ENCODE peak calls at places on chromosome 16, in seven cellular contexts. Z is H9, L is H1, N is neuronal stem cell, W is mesendoderm, H is IMR-90, A is trophoblast cell. D is an unnamed sample.

GRCh38 chr16:17972460-17972943 is 364.0 kb downstream of the NPIPA8 start:
- DNase-seq in W (no peak), N (no peak), H (no peak), A (no peak), L (no peak), Z (no peak), D (no peak)

GRCh38 chr16:67086829-67087228 is 22.9 kb upstream of the PHAF1 start:
- DNase-seq in Z (no peak), L (no peak), W (no peak), N (no peak), A (no peak), H (peak), D (peak)

GRCh38 chr16:85137323-85138072 is 25.2 kb upstream of the CIBAR2 start:
- DNase-seq in Z (no peak), H (peak), L (no peak), A (peak), W (no peak), N (no peak), D (peak)

GRCh38 chr16:68429081-68429740 is 19.1 kb downstream of the SMPD3 start:
- DNase-seq in A (no peak), H (no peak), W (no peak), Z (no peak), N (no peak), L (no peak), D (no peak)

GRCh38 chr16:84672276-84673202 is 24.2 kb downstream of the KLHL36 start:
- DNase-seq in W (peak), Z (peak), H (peak), L (peak), N (peak), A (peak), D (peak)

GRCh38 chr16:69937465-69937951 is 13.6 kb upstream of the CLEC18A start:
- DNase-seq in W (peak), N (no peak), Z (no peak), H (no peak), A (peak), L (no peak), D (peak)

GRCh38 chr16:49458221-49458620 is 84.6 kb downstream of the C16orf78 start:
- DNase-seq in Z (peak), W (no peak), L (no peak), N (no peak), H (no peak), A (no peak), D (no peak)

GRCh38 chr16:760498-761343 is at the start of gene MSLN:
- DNase-seq in A (no peak), Z (no peak), N (no peak), W (no peak), L (no peak), H (no peak), D (no peak)

GRCh38 chr16:59849716-59850115 is 1115.6 kb upstream of the GOT2 start:
- DNase-seq in W (peak), A (no peak), N (no peak), L (peak), H (no peak), Z (peak), D (no peak)

GRCh38 chr16:3458852-3459361 is 15.4 kb downstream of the NAA60 start:
- DNase-seq in Z (no peak), A (peak), L (no peak), W (no peak), H (peak), N (no peak), D (peak)

GRCh38 chr16:1429631-1430030 is 1.2 kb upstream of the PERCC1 start:
- DNase-seq in H (no peak), L (no peak), N (no peak), A (no peak), W (no peak), Z (no peak), D (no peak)

GRCh38 chr16:70767377-70768204 is 33.4 kb downstream of the VAC14 start:
- DNase-seq in Z (no peak), N (no peak), H (no peak), L (no peak), W (no peak), A (peak), D (peak)

GRCh38 chr16:73095885-73096341 is 48.0 kb upstream of the ZFHX3 start:
- DNase-seq in H (no peak), Z (no peak), N (no peak), L (no peak), W (peak), A (no peak), D (no peak)

GRCh38 chr16:2236362-2237075 is at the start of gene DNASE1L2:
- DNase-seq in Z (peak), L (no peak), A (no peak), N (peak), W (peak), H (no peak), D (peak)

GRCh38 chr16:66058181-66058580 is 308.3 kb upstream of the CDH5 start:
- DNase-seq in H (peak), A (no peak), L (no peak), W (no peak), Z (no peak), N (no peak), D (no peak)

GRCh38 chr16:86421995-86422394 is 88.3 kb upstream of the FOXF1 start:
- DNase-seq in W (no peak), N (no peak), L (no peak), A (no peak), H (no peak), Z (no peak), D (no peak)

GRCh38 chr16:7866144-7866543 is 533.5 kb downstream of the RBFOX1 start:
- DNase-seq in H (no peak), A (no peak), Z (no peak), N (no peak), W (peak), L (no peak), D (no peak)

GRCh38 chr16:56608876-56609462 is 585 bp downstream of the MT2A start:
- DNase-seq in Z (no peak), H (no peak), A (no peak), N (no peak), L (no peak), W (peak), D (peak)

GRCh38 chr16:1096164-1097082 is at the start of gene C1QTNF8:
- DNase-seq in W (no peak), N (no peak), L (no peak), H (no peak), Z (no peak), A (no peak), D (no peak)

GRCh38 chr16:57042157-57043111 is 49.9 kb upstream of the CPNE2 start:
- DNase-seq in A (no peak), L (no peak), Z (no peak), H (peak), N (no peak), W (no peak), D (no peak)

GRCh38 chr16:86605950-86606349 is 27.6 kb downstream of the FOXL1 start:
- DNase-seq in Z (no peak), W (no peak), L (no peak), A (no peak), H (no peak), N (no peak), D (no peak)

GRCh38 chr16:27228621-27229501 is 25.5 kb downstream of the KDM8 start:
- DNase-seq in W (no peak), Z (no peak), A (no peak), H (no peak), L (no peak), N (no peak), D (no peak)

GRCh38 chr16:86714166-86714565 is 135.8 kb downstream of the FOXL1 start:
- DNase-seq in N (no peak), A (no peak), H (peak), Z (no peak), L (no peak), W (peak), D (peak)

GRCh38 chr16:9351440-9351839 is 260.0 kb downstream of the HAPSTR1 start:
- DNase-seq in L (no peak), Z (no peak), W (no peak), H (no peak), N (no peak), A (no peak), D (no peak)

GRCh38 chr16:54233626-54234025 is 53.0 kb downstream of the IRX3 start:
- DNase-seq in H (no peak), A (no peak), L (no peak), Z (no peak), W (no peak), N (no peak), D (no peak)

GRCh38 chr16:84271866-84272265 is 22.8 kb upstream of the WFDC1 start:
- DNase-seq in L (no peak), N (no peak), Z (no peak), H (no peak), A (no peak), W (no peak), D (no peak)

GRCh38 chr16:57892041-57892440 is 78.9 kb downstream of the CNGB1 start:
- DNase-seq in W (no peak), N (no peak), A (no peak), L (no peak), H (peak), Z (no peak), D (peak)

DNA sequence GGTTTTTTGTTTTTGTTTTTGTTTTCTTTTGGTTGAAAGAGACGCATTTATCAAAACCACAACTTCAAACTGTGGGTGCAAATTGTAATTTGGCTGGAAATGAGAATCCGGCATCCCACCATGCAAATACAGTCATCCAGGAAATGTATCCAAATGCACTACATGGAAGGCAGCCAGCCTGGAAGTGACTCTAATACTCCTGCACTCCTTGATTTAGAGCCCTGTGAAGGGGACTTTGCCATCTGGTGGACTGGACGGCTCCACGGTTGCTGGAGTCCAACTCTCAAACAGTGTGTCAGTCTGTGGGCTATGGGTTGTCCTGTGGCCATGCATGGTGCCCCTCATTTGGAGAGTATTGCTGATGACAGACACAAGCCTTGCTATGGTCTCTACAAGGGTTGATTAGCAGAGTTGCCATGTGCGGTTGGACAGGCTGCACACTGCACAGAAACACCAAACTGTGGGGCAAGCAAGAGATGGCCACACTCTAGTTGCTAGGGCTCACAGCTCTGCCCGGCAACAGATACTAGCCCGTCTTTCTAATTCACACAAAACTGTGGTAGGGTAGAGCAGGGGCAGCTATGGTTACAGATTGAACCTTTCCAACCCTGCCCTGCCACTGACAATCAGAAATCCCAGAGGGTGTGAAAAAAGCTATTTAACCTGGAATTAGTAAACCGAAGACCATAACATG is 62.4 kb downstream of the VAT1L start:
- DNase-seq in Z (no peak), H (peak), A (no peak), L (no peak), N (no peak), W (no peak), D (no peak)
- H3K23ac ChIP-seq in Z (no peak), H (no peak), A (no peak), L (no peak), N (no peak), W (no peak), D (no peak)

GRCh38 chr16:29816694-29817441 is 916 bp downstream of the PAGR1 start:
- DNase-seq in Z (peak), L (no peak), N (no peak), A (peak), W (peak), H (peak), D (peak)

GRCh38 chr16:29814592-29814991 is 1.4 kb upstream of the PAGR1 start:
- DNase-seq in A (no peak), W (no peak), N (no peak), L (no peak), Z (no peak), H (no peak), D (no peak)

GRCh38 chr16:29815032-29815721 is 775 bp upstream of the PAGR1 start:
- DNase-seq in A (no peak), Z (no peak), L (no peak), H (no peak), N (no peak), W (peak), D (peak)

GRCh38 chr16:29818082-29818481 is 2.1 kb downstream of the PAGR1 start:
- DNase-seq in W (no peak), Z (no peak), N (no peak), A (no peak), H (no peak), L (no peak), D (peak)

DNA sequence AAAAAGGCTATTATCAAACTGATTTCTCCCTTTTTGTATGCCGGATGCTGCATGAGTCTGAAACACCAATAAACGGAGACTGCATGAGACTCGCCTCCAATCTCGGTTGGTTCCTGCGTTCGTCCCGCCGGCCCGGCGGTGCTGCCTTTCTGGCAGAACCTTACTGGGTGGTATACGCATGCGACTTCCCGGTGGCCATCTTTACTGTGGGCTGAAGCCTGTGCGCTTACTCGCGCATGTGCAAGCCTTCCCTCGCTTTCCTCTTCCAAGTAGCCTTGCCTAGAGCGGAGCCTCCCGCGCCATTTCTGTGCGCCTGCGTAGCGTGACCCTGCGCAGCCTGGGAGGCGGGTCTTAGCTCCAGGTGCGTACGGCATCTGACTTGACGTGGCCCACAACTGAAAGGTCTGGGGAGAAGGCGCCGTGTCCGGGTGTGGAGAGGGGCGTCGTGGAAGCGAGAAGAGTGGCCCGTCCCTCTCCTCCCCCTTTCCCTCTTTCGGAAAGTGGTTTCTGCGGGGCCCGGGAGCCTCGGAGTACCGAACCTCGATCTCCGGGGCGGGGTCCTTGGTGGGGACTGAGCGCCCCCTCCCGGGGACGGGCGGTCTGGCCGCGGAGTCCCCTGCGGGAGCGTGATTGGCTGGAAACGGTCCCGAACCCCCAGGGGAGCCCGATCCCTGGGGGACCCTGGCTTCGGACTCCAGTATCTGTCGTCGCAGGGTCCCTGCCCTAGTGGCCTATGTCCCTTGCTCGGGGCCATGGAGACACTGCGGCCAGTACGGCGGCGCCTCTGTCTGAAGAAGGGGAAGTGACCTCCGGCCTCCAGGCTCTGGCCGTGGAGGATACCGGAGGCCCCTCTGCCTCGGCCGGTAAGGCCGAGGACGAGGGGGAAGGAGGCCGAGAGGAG is at the start of gene PAGR1:
- DNase-seq in N (peak), L (peak), H (peak), A (peak), Z (peak), W (peak), D (peak)
- H3K23ac ChIP-seq in N (peak), L (no peak), H (peak), A (no peak), Z (no peak), W (peak), D (peak)

GRCh38 chr16:13554020-13554419 is 365.9 kb upstream of the ERCC4 start:
- DNase-seq in Z (no peak), A (no peak), L (no peak), W (no peak), H (no peak), N (no peak), D (no peak)

GRCh38 chr16:13553453-13553985 is 366.4 kb upstream of the ERCC4 start:
- DNase-seq in W (no peak), Z (no peak), A (no peak), H (no peak), L (no peak), N (no peak), D (no peak)

GRCh38 chr16:13552960-13553257 is 367.0 kb upstream of the ERCC4 start:
- DNase-seq in H (no peak), Z (no peak), W (no peak), A (no peak), L (no peak), N (no peak), D (no peak)

GRCh38 chr16:13552062-13552959 is 367.6 kb upstream of the ERCC4 start:
- DNase-seq in H (no peak), L (no peak), N (no peak), W (no peak), A (no peak), Z (no peak), D (no peak)

DNA sequence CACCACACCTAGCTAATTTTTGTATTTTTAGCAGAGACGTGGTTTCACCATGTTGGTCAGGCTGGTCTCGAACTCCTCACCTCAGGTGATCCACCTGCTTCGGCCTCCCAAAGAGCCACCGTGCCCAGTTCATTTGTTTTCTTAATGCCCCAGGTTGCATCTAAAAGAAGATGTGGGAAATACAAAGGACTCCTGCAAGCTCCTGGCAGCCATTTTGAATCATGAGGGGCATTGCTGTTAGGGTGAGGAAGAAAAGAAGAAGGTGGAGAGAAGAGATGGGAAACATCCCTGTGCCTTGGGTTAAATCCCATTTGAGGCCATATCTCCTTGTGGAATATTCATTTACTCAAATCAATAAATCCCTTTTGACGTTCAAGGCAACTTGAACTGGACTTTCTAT is 365.3 kb upstream of the ERCC4 start:
- DNase-seq in N (no peak), Z (no peak), L (no peak), W (no peak), A (no peak), H (no peak), D (no peak)
- H3K23ac ChIP-seq in N (no peak), Z (no peak), L (no peak), W (no peak), A (no peak), H (no peak), D (no peak)

GRCh38 chr16:47084198-47084597 is 59.5 kb downstream of the NETO2 start:
- DNase-seq in Z (no peak), L (no peak), W (no peak), A (no peak), N (no peak), H (no peak), D (no peak)

GRCh38 chr16:47079883-47080282 is 63.9 kb downstream of the NETO2 start:
- DNase-seq in L (no peak), W (no peak), A (no peak), N (peak), Z (no peak), H (no peak), D (no peak)

GRCh38 chr16:47081113-47081512 is 62.6 kb downstream of the NETO2 start:
- DNase-seq in Z (no peak), H (no peak), A (no peak), W (no peak), L (no peak), N (no peak), D (no peak)
- H3K23ac ChIP-seq in Z (no peak), H (no peak), A (no peak), W (no peak), L (no peak), N (no peak), D (no peak)

GRCh38 chr16:24332178-24332577 is 76.0 kb downstream of the CACNG3 start:
- DNase-seq in W (no peak), A (no peak), L (no peak), H (no peak), Z (no peak), N (no peak), D (no peak)
- H3K23ac ChIP-seq in W (no peak), A (no peak), L (no peak), H (no peak), Z (no peak), N (no peak), D (no peak)

GRCh38 chr16:10767127-10767526 is 23.5 kb downstream of the NUBP1 start:
- DNase-seq in A (no peak), N (no peak), W (no peak), Z (no peak), L (no peak), H (no peak), D (no peak)
- H3K23ac ChIP-seq in A (no peak), N (no peak), W (no peak), Z (no peak), L (no peak), H (no peak), D (no peak)

GRCh38 chr16:21599158-21599993 is at the start of gene METTL9:
- DNase-seq in A (peak), N (peak), Z (peak), W (peak), L (peak), H (peak), D (peak)

GRCh38 chr16:21602785-21603184 is 3.4 kb downstream of the METTL9 start:
- DNase-seq in A (no peak), H (no peak), Z (no peak), L (no peak), N (no peak), W (no peak), D (no peak)

GRCh38 chr16:21598676-21599157 is 660 bp upstream of the METTL9 start:
- DNase-seq in A (no peak), W (peak), L (no peak), Z (no peak), N (no peak), H (no peak), D (no peak)

GRCh38 chr16:21597571-21598030 is 1.8 kb upstream of the METTL9 start:
- DNase-seq in Z (no peak), H (no peak), N (no peak), L (no peak), A (no peak), W (no peak), D (no peak)

GRCh38 chr16:21599994-21600773 is 807 bp downstream of the METTL9 start:
- DNase-seq in Z (peak), H (peak), A (peak), L (no peak), W (peak), N (no peak), D (peak)
- H3K23ac ChIP-seq in Z (no peak), H (peak), A (no peak), L (no peak), W (peak), N (no peak), D (peak)

GRCh38 chr16:29675811-29676643 is 3.0 kb upstream of the QPRT start:
- DNase-seq in N (no peak), L (no peak), Z (peak), W (peak), H (peak), A (no peak), D (peak)

GRCh38 chr16:29676989-29677388 is 2.0 kb upstream of the QPRT start:
- DNase-seq in A (no peak), L (no peak), H (no peak), Z (no peak), W (no peak), N (no peak), D (no peak)

GRCh38 chr16:29668267-29668666 is 5.2 kb downstream of the SPN start:
- DNase-seq in N (no peak), W (no peak), L (no peak), Z (no peak), H (no peak), A (no peak), D (no peak)

GRCh38 chr16:29674188-29674587 is 4.8 kb upstream of the QPRT start:
- DNase-seq in W (no peak), N (no peak), A (no peak), H (peak), Z (no peak), L (no peak), D (no peak)

GRCh38 chr16:29673501-29673900 is 5.5 kb upstream of the QPRT start:
- DNase-seq in N (no peak), Z (no peak), L (no peak), W (no peak), H (no peak), A (no peak), D (no peak)
- H3K23ac ChIP-seq in N (peak), Z (no peak), L (no peak), W (no peak), H (no peak), A (no peak), D (no peak)

D was measured in mesenchymal stem cell.